ENCODE peak calls at places on chromosome 5, in five cellular contexts. R, V, Z, Q and Y are unnamed samples.

GRCh38 chr5:1515311-1515920 is 8.3 kb downstream of the LPCAT1 start:
- DNase-seq in Z (no peak), V (no peak), R (peak), Q (peak), Y (no peak)

GRCh38 chr5:143014017-143014651 is 244.0 kb downstream of the ARHGAP26 start:
- DNase-seq in Q (peak), V (no peak), Z (no peak), R (peak), Y (peak)

GRCh38 chr5:135706474-135706873 is 127.7 kb upstream of the CXCL14 start:
- DNase-seq in Q (no peak), R (no peak), Z (no peak), V (no peak), Y (no peak)

GRCh38 chr5:120655828-120656435 is 191.8 kb downstream of the PRR16 start:
- DNase-seq in Z (peak), Q (no peak), V (peak), R (peak), Y (peak)

GRCh38 chr5:140223567-140223966 is 48.6 kb downstream of the CYSTM1 start:
- DNase-seq in R (no peak), Q (no peak), V (peak), Z (no peak), Y (no peak)

GRCh38 chr5:171635028-171635427 is 150.6 kb upstream of the SMIM23 start:
- DNase-seq in R (no peak), Q (no peak), Z (no peak), V (no peak), Y (no peak)

GRCh38 chr5:5373351-5374033 is 49.0 kb upstream of the ICE1 start:
- DNase-seq in V (no peak), R (peak), Z (no peak), Q (no peak), Y (no peak)

GRCh38 chr5:114447084-114447773 is 85.4 kb downstream of the KCNN2 start:
- DNase-seq in V (no peak), R (no peak), Z (no peak), Q (no peak), Y (peak)

GRCh38 chr5:112733586-112733985 is 4.1 kb upstream of the APC start:
- DNase-seq in Q (no peak), V (no peak), Z (no peak), R (no peak), Y (no peak)

GRCh38 chr5:59873113-59873512 is 20.4 kb downstream of the PDE4D start:
- DNase-seq in R (no peak), Z (no peak), Q (no peak), V (no peak), Y (no peak)

GRCh38 chr5:3122216-3122615 is 370.7 kb upstream of the IRX2 start:
- DNase-seq in V (no peak), R (no peak), Q (no peak), Z (no peak), Y (no peak)

GRCh38 chr5:136420168-136420916 is 55.0 kb upstream of the TRPC7 start:
- DNase-seq in V (no peak), R (no peak), Q (no peak), Z (no peak), Y (no peak)

GRCh38 chr5:102823441-102823874 is 68.4 kb downstream of the PAM start:
- DNase-seq in Q (no peak), V (no peak), Z (peak), R (no peak), Y (no peak)

GRCh38 chr5:78563621-78564020 is 85.0 kb downstream of the LHFPL2 start:
- DNase-seq in Q (no peak), V (no peak), Z (no peak), R (no peak), Y (no peak)

GRCh38 chr5:150603052-150603451 is 37.4 kb upstream of the SYNPO start:
- DNase-seq in Q (no peak), Z (no peak), V (no peak), R (no peak), Y (no peak)

GRCh38 chr5:128537306-128537998 is 593 bp downstream of the FBN2 start:
- DNase-seq in R (no peak), Q (peak), V (no peak), Z (no peak), Y (no peak)

GRCh38 chr5:80229902-80230255 is 26.0 kb downstream of the SERINC5 start:
- DNase-seq in Z (no peak), R (no peak), V (no peak), Q (no peak), Y (no peak)

GRCh38 chr5:149439899-149440655 is 61.0 kb upstream of the IL17B start:
- DNase-seq in V (peak), R (peak), Q (peak), Z (peak), Y (peak)

GRCh38 chr5:42784132-42784531 is 27.5 kb downstream of the CCDC152 start:
- DNase-seq in V (no peak), Z (no peak), Q (no peak), R (no peak), Y (no peak)

GRCh38 chr5:80041536-80041935 is 6.4 kb downstream of the THBS4 start:
- DNase-seq in R (no peak), V (no peak), Z (no peak), Q (no peak), Y (peak)

GRCh38 chr5:72209515-72210115 is 102.3 kb downstream of the MAP1B start:
- DNase-seq in Q (no peak), R (no peak), Z (no peak), V (no peak), Y (no peak)

GRCh38 chr5:151864349-151864748 is 60.3 kb downstream of the GLRA1 start:
- DNase-seq in V (no peak), Q (no peak), R (no peak), Z (no peak), Y (no peak)

GRCh38 chr5:86354664-86355063 is 263.1 kb upstream of the COX7C start:
- DNase-seq in Z (no peak), V (no peak), Q (no peak), R (no peak), Y (no peak)

GRCh38 chr5:139232161-139232724 is 34.1 kb upstream of the SIL1 start:
- DNase-seq in V (no peak), R (no peak), Z (no peak), Q (no peak), Y (no peak)

GRCh38 chr5:56094579-56095361 is 100.0 kb upstream of the IL6ST start:
- DNase-seq in Z (no peak), V (no peak), Q (no peak), R (no peak), Y (no peak)

GRCh38 chr5:117657591-117657990 is 1083.0 kb upstream of the SEMA6A start:
- DNase-seq in R (no peak), Q (peak), Z (no peak), V (no peak), Y (no peak)

GRCh38 chr5:174750720-174751119 is 26.3 kb downstream of the MSX2 start:
- DNase-seq in R (no peak), Q (no peak), V (no peak), Z (no peak), Y (no peak)

GRCh38 chr5:14417792-14418765 is 163.5 kb upstream of the OTULINL start:
- DNase-seq in Q (peak), Z (no peak), R (no peak), V (no peak), Y (no peak)

GRCh38 chr5:1832511-1833250 is 31.5 kb downstream of the NDUFS6 start:
- DNase-seq in Z (no peak), Q (peak), V (no peak), R (no peak), Y (no peak)

GRCh38 chr5:110088676-110089436 is 399.1 kb downstream of the MAN2A1 start:
- DNase-seq in V (no peak), R (no peak), Z (no peak), Q (no peak), Y (no peak)

GRCh38 chr5:111017731-111018130 is 53.8 kb upstream of the TSLP start:
- DNase-seq in V (no peak), R (no peak), Q (no peak), Z (no peak), Y (no peak)

GRCh38 chr5:16776611-16777251 is 159.4 kb downstream of the MYO10 start:
- DNase-seq in Z (no peak), Q (no peak), R (no peak), V (peak), Y (peak)

GRCh38 chr5:36680066-36680465 is 73.7 kb downstream of the SLC1A3 start:
- DNase-seq in Z (no peak), V (no peak), Q (no peak), R (no peak), Y (no peak)

GRCh38 chr5:33891731-33892418 is at the start of gene ADAMTS12:
- DNase-seq in V (no peak), Z (no peak), Q (peak), R (peak), Y (no peak)

GRCh38 chr5:145943674-145944121 is 7.3 kb downstream of the SH3RF2 start:
- DNase-seq in V (no peak), R (peak), Z (peak), Q (no peak), Y (peak)

GRCh38 chr5:145946112-145946861 is 9.9 kb downstream of the SH3RF2 start:
- DNase-seq in V (peak), Q (peak), Z (peak), R (no peak), Y (no peak)

GRCh38 chr5:145945620-145946111 is 9.3 kb downstream of the SH3RF2 start:
- DNase-seq in R (no peak), Q (no peak), V (no peak), Z (no peak), Y (no peak)

GRCh38 chr5:145942749-145943148 is 6.4 kb downstream of the SH3RF2 start:
- DNase-seq in Z (no peak), R (no peak), V (no peak), Q (no peak), Y (no peak)

DNA sequence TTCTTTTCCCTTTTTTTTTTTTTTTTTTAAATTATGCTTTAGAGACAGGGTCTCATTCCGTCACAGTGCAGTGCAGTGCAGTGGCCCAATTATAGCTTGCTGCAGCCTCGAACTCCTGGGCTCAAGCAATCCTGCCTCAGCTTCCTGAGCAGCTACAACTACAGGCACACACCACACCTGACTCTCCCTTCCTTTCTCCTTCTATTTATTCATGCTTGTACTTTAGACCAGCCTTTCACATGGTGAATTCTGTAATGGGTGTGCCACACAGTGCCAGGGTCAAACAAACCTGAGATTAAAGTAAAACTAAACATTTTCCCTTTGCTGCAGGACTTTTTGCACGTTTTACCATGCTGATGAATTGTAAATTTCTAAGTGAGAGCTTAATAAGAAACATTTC is 8.0 kb downstream of the SH3RF2 start:
- DNase-seq in Q (no peak), V (peak), Z (no peak), R (no peak), Y (no peak)
- TF ChIP-seq JUND in Q (no peak), V (no peak), Z (no peak), R (no peak), Y (no peak)

GRCh38 chr5:41575110-41575779 is 64.8 kb upstream of the PLCXD3 start:
- DNase-seq in V (no peak), Z (no peak), R (no peak), Q (peak), Y (no peak)
- TF ChIP-seq JUND in V (no peak), Z (no peak), R (no peak), Q (no peak), Y (no peak)

DNA sequence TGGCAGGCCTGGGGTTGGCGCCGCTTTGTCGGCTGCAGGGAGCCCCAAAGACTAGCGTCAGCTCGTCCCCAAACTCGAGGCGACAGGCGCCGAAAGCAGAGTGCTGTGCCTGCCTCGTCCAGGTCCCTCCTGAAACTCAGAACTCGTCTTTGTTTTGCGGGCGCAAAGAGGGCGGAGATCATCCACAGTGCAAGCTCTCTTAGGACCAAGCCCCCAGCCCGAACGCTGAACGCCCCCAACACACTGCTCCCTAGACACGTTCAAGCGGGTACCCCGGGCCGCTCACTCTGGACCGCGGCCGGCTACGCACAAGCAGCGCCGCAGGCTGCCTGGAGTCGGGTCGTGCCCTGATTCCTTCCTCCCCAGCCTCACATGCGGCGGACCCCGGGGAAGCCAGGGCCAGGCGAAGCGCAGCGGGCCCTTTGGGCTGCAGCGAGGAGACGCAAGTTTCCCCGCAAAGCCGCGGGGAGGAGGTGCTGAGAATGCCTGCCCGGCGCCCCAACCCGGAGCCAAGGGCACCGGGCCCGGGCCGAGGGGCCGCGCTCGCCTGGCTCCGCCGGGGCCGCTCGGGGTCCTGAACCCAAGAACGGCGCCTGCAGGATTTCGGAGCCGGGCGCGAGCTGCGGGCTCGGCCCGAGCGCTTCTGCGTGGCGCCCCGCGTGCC is 852 bp downstream of the FSTL4 start:
- DNase-seq in R (no peak), V (no peak), Q (peak), Z (no peak), Y (no peak)
- TF ChIP-seq JUND in R (no peak), V (no peak), Q (no peak), Z (no peak), Y (no peak)

GRCh38 chr5:169777112-169777511 is 140.0 kb downstream of the DOCK2 start:
- DNase-seq in V (no peak), Z (no peak), R (no peak), Q (no peak), Y (no peak)
- TF ChIP-seq JUND in V (no peak), Z (no peak), R (no peak), Q (no peak), Y (no peak)

GRCh38 chr5:159053708-159054107 is 46.0 kb downstream of the EBF1 start:
- DNase-seq in Q (no peak), R (no peak), V (no peak), Z (no peak), Y (no peak)
- TF ChIP-seq JUND in Q (no peak), R (no peak), V (no peak), Z (no peak), Y (no peak)

DNA sequence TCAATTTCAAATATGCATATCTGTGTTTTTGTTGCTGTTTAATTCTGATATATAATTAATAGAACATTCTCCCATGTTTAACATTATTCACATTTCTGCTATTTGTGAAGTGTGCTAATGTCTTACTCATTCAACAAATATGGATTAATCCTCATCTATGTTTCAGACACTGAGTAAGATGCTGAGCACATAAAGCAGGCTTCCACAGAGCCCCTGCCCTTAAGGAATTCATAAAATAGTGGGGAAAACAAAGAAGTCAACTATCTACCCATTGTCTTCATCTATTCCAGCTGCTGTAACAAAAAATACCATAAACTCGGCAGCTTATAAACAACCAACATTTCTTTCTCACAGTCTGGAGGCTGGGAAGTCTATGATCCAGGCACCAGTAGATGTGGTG is 333.3 kb downstream of the SEMA5A start:
- DNase-seq in V (no peak), R (no peak), Z (no peak), Q (no peak), Y (no peak)
- TF ChIP-seq JUND in V (no peak), R (no peak), Z (no peak), Q (no peak), Y (no peak)

GRCh38 chr5:95846554-95847260 is 24.2 kb upstream of the GLRX start:
- DNase-seq in Z (no peak), Q (peak), V (peak), R (peak), Y (peak)
- TF ChIP-seq JUND in Z (no peak), Q (no peak), V (no peak), R (no peak), Y (no peak)